ENCODE peak calls at places on chromosomes 3 and 15, in six cellular contexts. One of them, this sample, is unnamed.

GRCh38 chr15:37586976-37587375 is 347.5 kb upstream of the TMCO5A start:
- DNase-seq in neuronal stem cell: no peak
- DNase-seq in astrocyte: peak
- DNase-seq in heart left ventricle: no peak
- DNase-seq in HepG2: no peak
- DNase-seq in upper lobe of right lung: no peak
- DNase-seq in this sample: no peak

GRCh38 chr15:63715818-63716217 is 117.9 kb downstream of the HERC1 start:
- DNase-seq in neuronal stem cell: no peak
- DNase-seq in astrocyte: peak
- DNase-seq in heart left ventricle: no peak
- DNase-seq in HepG2: no peak
- DNase-seq in upper lobe of right lung: no peak
- DNase-seq in this sample: peak

GRCh38 chr3:175336406-175337133 is 477.4 kb downstream of the NAALADL2 start:
- DNase-seq in neuronal stem cell: no peak
- DNase-seq in astrocyte: no peak
- DNase-seq in heart left ventricle: no peak
- DNase-seq in HepG2: no peak
- DNase-seq in upper lobe of right lung: no peak
- DNase-seq in this sample: no peak

GRCh38 chr3:193605876-193606275 is 12.9 kb downstream of the OPA1 start:
- DNase-seq in neuronal stem cell: peak
- DNase-seq in astrocyte: peak
- DNase-seq in heart left ventricle: peak
- DNase-seq in HepG2: peak
- DNase-seq in upper lobe of right lung: no peak
- DNase-seq in this sample: peak

GRCh38 chr3:48194446-48195071 is 6.3 kb upstream of the CDC25A start:
- DNase-seq in neuronal stem cell: peak
- DNase-seq in astrocyte: peak
- DNase-seq in heart left ventricle: no peak
- DNase-seq in HepG2: peak
- DNase-seq in upper lobe of right lung: peak
- DNase-seq in this sample: peak

GRCh38 chr3:11258958-11259357 is 13.2 kb upstream of the ATG7 start:
- DNase-seq in neuronal stem cell: no peak
- DNase-seq in astrocyte: no peak
- DNase-seq in heart left ventricle: no peak
- DNase-seq in HepG2: no peak
- DNase-seq in upper lobe of right lung: no peak
- DNase-seq in this sample: no peak

GRCh38 chr3:151228291-151229125 is 25.5 kb upstream of the GPR171 start:
- DNase-seq in neuronal stem cell: no peak
- DNase-seq in astrocyte: peak
- DNase-seq in heart left ventricle: no peak
- DNase-seq in HepG2: peak
- DNase-seq in upper lobe of right lung: no peak
- DNase-seq in this sample: peak

GRCh38 chr3:51673802-51674654 is 3.0 kb downstream of the TEX264 start:
- DNase-seq in neuronal stem cell: no peak
- DNase-seq in astrocyte: no peak
- DNase-seq in heart left ventricle: peak
- DNase-seq in HepG2: no peak
- DNase-seq in upper lobe of right lung: peak
- DNase-seq in this sample: no peak

GRCh38 chr3:124800511-124801374 is 70.5 kb downstream of the UMPS start:
- DNase-seq in neuronal stem cell: no peak
- DNase-seq in astrocyte: peak
- DNase-seq in heart left ventricle: peak
- DNase-seq in HepG2: no peak
- DNase-seq in upper lobe of right lung: no peak
- DNase-seq in this sample: peak

DNA sequence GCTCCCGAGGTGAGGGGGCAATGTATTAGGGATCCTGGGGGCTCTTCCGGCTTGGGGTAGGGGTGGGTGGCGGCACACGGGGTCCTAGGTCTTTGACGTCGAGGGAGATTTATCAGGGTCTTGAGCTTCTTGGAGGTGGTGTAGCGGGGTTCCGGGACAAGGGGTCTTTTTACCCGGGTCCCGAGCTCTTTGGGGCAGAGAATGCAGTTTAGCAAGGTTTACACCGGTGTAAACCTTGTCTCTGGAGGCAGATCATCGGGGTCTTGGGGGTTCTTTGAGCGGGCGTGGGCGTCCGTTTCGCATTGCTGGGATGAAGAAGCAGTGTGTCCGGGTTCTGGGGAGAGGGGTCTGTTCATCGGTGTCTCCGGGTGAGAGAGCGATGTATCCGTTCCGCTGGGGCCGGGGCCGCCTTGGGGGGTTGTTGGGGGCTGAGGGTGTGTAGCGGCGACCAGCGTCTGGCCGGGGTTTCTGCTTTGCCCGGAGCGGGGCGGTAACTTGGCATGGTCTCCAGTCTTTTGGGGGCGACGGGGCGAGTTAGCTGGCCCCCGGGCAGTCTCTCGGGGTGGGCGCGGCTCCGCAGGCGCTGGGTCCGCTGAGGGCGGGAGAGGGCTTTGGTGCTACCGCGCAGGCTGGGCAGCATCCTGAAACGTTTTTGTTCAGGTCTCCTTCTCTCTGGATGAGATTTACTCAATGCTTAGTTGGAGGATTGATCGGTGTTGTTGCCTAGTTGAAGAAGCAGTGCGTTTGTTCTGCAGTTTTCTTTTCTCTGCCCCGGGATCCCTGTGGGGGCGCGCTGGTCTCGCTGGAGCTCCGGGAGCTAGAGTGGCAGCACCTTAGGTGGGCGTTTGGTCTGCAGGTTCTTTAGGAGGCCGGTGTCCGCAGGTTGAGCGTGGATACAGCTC is 792 bp downstream of the GLCE start:
- DNase-seq in neuronal stem cell: peak
- DNase-seq in astrocyte: no peak
- DNase-seq in heart left ventricle: peak
- DNase-seq in HepG2: peak
- DNase-seq in upper lobe of right lung: peak
- DNase-seq in this sample: peak
- H3K27ac ChIP-seq in neuronal stem cell: peak
- H3K27ac ChIP-seq in astrocyte: peak
- H3K27ac ChIP-seq in heart left ventricle: peak
- H3K27ac ChIP-seq in HepG2: peak
- H3K27ac ChIP-seq in upper lobe of right lung: peak
- H3K27ac ChIP-seq in this sample: peak

GRCh38 chr3:159762981-159763465 is 225.6 kb upstream of the IL12A start:
- DNase-seq in neuronal stem cell: peak
- DNase-seq in astrocyte: peak
- DNase-seq in heart left ventricle: peak
- DNase-seq in HepG2: no peak
- DNase-seq in upper lobe of right lung: peak
- DNase-seq in this sample: peak
- H3K27ac ChIP-seq in neuronal stem cell: no peak
- H3K27ac ChIP-seq in astrocyte: peak
- H3K27ac ChIP-seq in heart left ventricle: peak
- H3K27ac ChIP-seq in HepG2: no peak
- H3K27ac ChIP-seq in upper lobe of right lung: peak
- H3K27ac ChIP-seq in this sample: peak

DNA sequence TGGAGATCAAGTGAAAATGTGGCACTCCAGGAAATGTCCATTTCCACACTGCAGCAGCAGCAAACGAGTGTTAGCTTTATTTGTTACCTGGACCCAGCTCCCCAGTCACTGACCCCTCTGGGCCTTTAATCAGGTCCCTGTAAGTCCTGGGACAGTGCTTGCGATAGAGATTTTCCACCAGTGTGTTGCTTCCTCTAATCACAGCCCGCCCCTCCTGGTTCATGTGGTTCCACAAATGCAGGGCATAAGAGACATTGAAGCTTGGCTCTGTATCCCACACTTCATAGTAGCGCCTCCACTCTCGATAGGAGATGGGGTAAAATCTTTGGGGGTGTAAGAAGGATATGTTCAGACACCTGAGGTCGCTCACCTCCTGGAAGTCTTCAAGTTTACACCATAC is 8.0 kb downstream of the A4GNT start:
- DNase-seq in neuronal stem cell: no peak
- DNase-seq in astrocyte: no peak
- DNase-seq in heart left ventricle: no peak
- DNase-seq in HepG2: no peak
- DNase-seq in upper lobe of right lung: no peak
- DNase-seq in this sample: no peak
- H3K27ac ChIP-seq in neuronal stem cell: no peak
- H3K27ac ChIP-seq in astrocyte: no peak
- H3K27ac ChIP-seq in heart left ventricle: no peak
- H3K27ac ChIP-seq in HepG2: no peak
- H3K27ac ChIP-seq in upper lobe of right lung: no peak
- H3K27ac ChIP-seq in this sample: no peak

DNA sequence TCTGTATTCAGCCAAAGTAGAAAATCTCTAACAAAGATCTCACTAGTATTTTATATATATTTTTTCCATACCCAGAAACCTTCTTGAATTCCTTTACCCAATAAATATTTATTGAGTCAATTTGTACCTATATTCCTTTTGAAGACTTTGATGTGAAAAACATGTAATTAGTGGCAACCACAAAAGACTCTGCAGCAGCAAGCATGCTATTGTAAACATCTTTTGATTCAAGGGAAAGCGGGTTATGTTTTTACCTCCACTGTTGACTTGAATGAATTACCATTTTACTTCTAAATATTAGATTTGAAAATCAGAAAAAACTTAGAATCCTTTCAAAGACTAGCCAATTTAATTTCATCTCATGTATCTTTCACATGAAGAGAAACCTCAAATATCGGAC is 2.4 kb downstream of the GPR15 start:
- DNase-seq in neuronal stem cell: no peak
- DNase-seq in astrocyte: no peak
- DNase-seq in heart left ventricle: no peak
- DNase-seq in HepG2: no peak
- DNase-seq in upper lobe of right lung: no peak
- DNase-seq in this sample: no peak
- H3K27ac ChIP-seq in neuronal stem cell: no peak
- H3K27ac ChIP-seq in astrocyte: no peak
- H3K27ac ChIP-seq in heart left ventricle: no peak
- H3K27ac ChIP-seq in HepG2: no peak
- H3K27ac ChIP-seq in upper lobe of right lung: no peak
- H3K27ac ChIP-seq in this sample: no peak

DNA sequence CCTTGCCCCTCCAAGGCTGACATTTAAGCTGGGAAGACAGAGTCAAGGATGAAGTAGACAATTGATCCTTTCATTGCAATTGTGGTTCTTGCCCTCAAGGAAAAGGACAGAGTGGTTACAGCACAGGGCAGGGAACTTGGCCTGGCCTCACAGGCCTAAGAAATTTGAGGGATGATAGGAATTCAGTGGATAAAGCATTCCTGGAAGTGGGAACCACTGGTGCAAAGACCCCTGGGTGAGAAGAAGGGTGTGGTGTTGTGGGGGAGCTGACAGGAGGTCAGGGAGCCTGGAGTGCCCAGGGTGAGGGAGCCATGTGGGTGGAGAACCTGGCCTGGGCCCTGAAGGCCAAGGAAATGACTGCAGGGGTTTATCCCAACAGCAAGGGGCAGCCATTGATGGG is 287.4 kb downstream of the UACA start:
- DNase-seq in neuronal stem cell: no peak
- DNase-seq in astrocyte: no peak
- DNase-seq in heart left ventricle: no peak
- DNase-seq in HepG2: no peak
- DNase-seq in upper lobe of right lung: no peak
- DNase-seq in this sample: no peak
- H3K27ac ChIP-seq in neuronal stem cell: no peak
- H3K27ac ChIP-seq in astrocyte: peak
- H3K27ac ChIP-seq in heart left ventricle: no peak
- H3K27ac ChIP-seq in HepG2: no peak
- H3K27ac ChIP-seq in upper lobe of right lung: no peak
- H3K27ac ChIP-seq in this sample: no peak

DNA sequence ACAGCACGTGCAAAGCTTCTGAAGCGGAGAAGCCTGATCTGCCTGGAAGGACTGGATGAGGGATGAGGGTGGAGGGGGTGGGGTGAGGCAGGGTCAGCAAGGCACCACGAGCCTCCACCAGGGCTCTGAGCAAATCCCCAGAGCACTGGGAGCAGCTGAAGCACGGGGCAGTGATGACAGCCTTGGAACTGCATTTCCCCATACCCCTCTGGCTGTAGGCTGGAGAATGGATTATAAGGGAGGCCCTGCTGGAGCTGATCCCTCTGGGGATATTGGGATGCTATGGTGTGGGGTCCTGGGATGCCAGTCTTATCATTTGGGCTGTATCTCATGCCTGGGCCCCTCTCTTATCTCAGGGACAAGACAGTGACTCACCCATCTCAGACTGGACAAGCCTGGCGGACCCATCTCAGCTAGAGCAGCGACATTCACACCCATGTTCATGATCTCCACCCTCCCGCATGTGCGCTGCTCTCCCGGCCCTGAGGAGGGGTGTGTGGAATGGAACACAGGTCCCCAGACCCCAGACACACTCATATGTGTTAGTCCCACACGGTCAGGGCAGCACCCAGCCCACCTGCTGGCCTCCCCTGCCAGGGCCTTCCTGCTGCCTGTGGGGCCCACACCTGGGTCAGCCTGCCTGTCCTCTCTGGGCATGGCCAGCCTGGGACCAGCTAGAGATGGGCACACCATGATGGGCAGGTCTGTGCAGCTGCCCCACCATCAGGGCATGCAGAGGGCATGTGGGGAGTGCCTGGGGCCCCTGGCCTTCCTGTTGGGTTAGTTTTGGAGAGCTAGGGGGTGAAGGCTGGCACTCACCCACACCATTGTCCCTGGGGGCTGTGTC is 97.1 kb downstream of the FBLN2 start:
- DNase-seq in neuronal stem cell: no peak
- DNase-seq in astrocyte: no peak
- DNase-seq in heart left ventricle: no peak
- DNase-seq in HepG2: no peak
- DNase-seq in upper lobe of right lung: no peak
- DNase-seq in this sample: no peak
- H3K27ac ChIP-seq in neuronal stem cell: no peak
- H3K27ac ChIP-seq in astrocyte: no peak
- H3K27ac ChIP-seq in heart left ventricle: no peak
- H3K27ac ChIP-seq in HepG2: no peak
- H3K27ac ChIP-seq in upper lobe of right lung: no peak
- H3K27ac ChIP-seq in this sample: no peak

This sample was measured in hepatocyte.